ENCODE peak calls at places on chromosomes 13 and 19, in four cellular contexts. One of them, this sample, is unnamed.

GRCh38 chr19:48806518-48806817 is 4.4 kb downstream of the BCAT2 start:
- DNase-seq in epithelial cell of esophagus: no peak
- DNase-seq in head of caudate nucleus: no peak
- DNase-seq in sciatic nerve: no peak
- DNase-seq in this sample: no peak

GRCh38 chr13:111153977-111154332 is 38.8 kb downstream of the ARHGEF7 start:
- DNase-seq in sciatic nerve: no peak
- DNase-seq in head of caudate nucleus: peak
- DNase-seq in epithelial cell of esophagus: no peak
- DNase-seq in this sample: peak

GRCh38 chr19:48635263-48635965 is 1.8 kb downstream of the DBP start:
- DNase-seq in sciatic nerve: peak
- DNase-seq in head of caudate nucleus: peak
- DNase-seq in epithelial cell of esophagus: peak
- DNase-seq in this sample: peak

GRCh38 chr19:19866599-19867248 is 1.0 kb downstream of the ZNF253 start:
- DNase-seq in head of caudate nucleus: no peak
- DNase-seq in sciatic nerve: no peak
- DNase-seq in epithelial cell of esophagus: peak
- DNase-seq in this sample: no peak

GRCh38 chr19:1524972-1525325 is 1.1 kb downstream of the PLK5 start:
- DNase-seq in epithelial cell of esophagus: no peak
- DNase-seq in sciatic nerve: no peak
- DNase-seq in head of caudate nucleus: no peak
- DNase-seq in this sample: no peak

GRCh38 chr13:72181661-72182060 is 314.7 kb upstream of the DACH1 start:
- DNase-seq in head of caudate nucleus: no peak
- DNase-seq in sciatic nerve: no peak
- DNase-seq in epithelial cell of esophagus: no peak
- DNase-seq in this sample: no peak

GRCh38 chr19:58021541-58022282 is 12.1 kb upstream of the ZSCAN1 start:
- DNase-seq in epithelial cell of esophagus: peak
- DNase-seq in sciatic nerve: no peak
- DNase-seq in head of caudate nucleus: peak
- DNase-seq in this sample: peak

GRCh38 chr13:77306458-77306857 is 20.4 kb downstream of the MYCBP2 start:
- DNase-seq in head of caudate nucleus: no peak
- DNase-seq in epithelial cell of esophagus: no peak
- DNase-seq in sciatic nerve: no peak
- DNase-seq in this sample: no peak

GRCh38 chr13:46124967-46125933 is 20.4 kb upstream of the CPB2 start:
- DNase-seq in epithelial cell of esophagus: no peak
- DNase-seq in head of caudate nucleus: no peak
- DNase-seq in sciatic nerve: no peak
- DNase-seq in this sample: no peak

GRCh38 chr13:76512676-76513277 is 373.4 kb downstream of the KCTD12 start:
- DNase-seq in sciatic nerve: no peak
- DNase-seq in epithelial cell of esophagus: peak
- DNase-seq in head of caudate nucleus: no peak
- DNase-seq in this sample: no peak

GRCh38 chr13:40672310-40673060 is 6.0 kb upstream of the FOXO1 start:
- DNase-seq in epithelial cell of esophagus: peak
- DNase-seq in sciatic nerve: no peak
- DNase-seq in head of caudate nucleus: no peak
- DNase-seq in this sample: no peak

GRCh38 chr19:23769691-23770468 is 11.2 kb upstream of the ZNF681 start:
- DNase-seq in sciatic nerve: no peak
- DNase-seq in head of caudate nucleus: no peak
- DNase-seq in epithelial cell of esophagus: peak
- DNase-seq in this sample: no peak

GRCh38 chr13:21076265-21076653 is 14.9 kb upstream of the LATS2 start:
- DNase-seq in sciatic nerve: no peak
- DNase-seq in head of caudate nucleus: no peak
- DNase-seq in epithelial cell of esophagus: no peak
- DNase-seq in this sample: no peak

GRCh38 chr13:66887088-66887487 is 343.0 kb downstream of the PCDH9 start:
- DNase-seq in head of caudate nucleus: no peak
- DNase-seq in sciatic nerve: no peak
- DNase-seq in epithelial cell of esophagus: no peak
- DNase-seq in this sample: no peak

GRCh38 chr13:36432106-36432544 is at the start of gene CCNA1:
- DNase-seq in epithelial cell of esophagus: peak
- DNase-seq in head of caudate nucleus: peak
- DNase-seq in sciatic nerve: peak
- DNase-seq in this sample: no peak

GRCh38 chr13:89920461-89920860 is 1427.0 kb upstream of the MIR17HG start:
- DNase-seq in head of caudate nucleus: no peak
- DNase-seq in sciatic nerve: no peak
- DNase-seq in epithelial cell of esophagus: no peak
- DNase-seq in this sample: no peak

GRCh38 chr19:57887195-57887941 is 1.5 kb downstream of the ZNF814 start:
- DNase-seq in head of caudate nucleus: no peak
- DNase-seq in sciatic nerve: no peak
- DNase-seq in epithelial cell of esophagus: peak
- DNase-seq in this sample: no peak

GRCh38 chr13:31150315-31150985 is 11.3 kb downstream of the HSPH1 start:
- DNase-seq in epithelial cell of esophagus: no peak
- DNase-seq in sciatic nerve: no peak
- DNase-seq in head of caudate nucleus: no peak
- DNase-seq in this sample: no peak

GRCh38 chr13:85982102-85982501 is 182.9 kb upstream of the SLITRK6 start:
- DNase-seq in epithelial cell of esophagus: no peak
- DNase-seq in head of caudate nucleus: no peak
- DNase-seq in sciatic nerve: no peak
- DNase-seq in this sample: no peak

GRCh38 chr13:25687622-25688225 is 315.9 kb downstream of the ATP8A2 start:
- DNase-seq in head of caudate nucleus: no peak
- DNase-seq in epithelial cell of esophagus: no peak
- DNase-seq in sciatic nerve: no peak
- DNase-seq in this sample: no peak

GRCh38 chr13:27005976-27006518 is 165.6 kb downstream of the USP12 start:
- DNase-seq in epithelial cell of esophagus: no peak
- DNase-seq in sciatic nerve: no peak
- DNase-seq in head of caudate nucleus: no peak
- DNase-seq in this sample: peak

GRCh38 chr13:62483774-62484173 is 1068.1 kb upstream of the PCDH20 start:
- DNase-seq in epithelial cell of esophagus: no peak
- DNase-seq in head of caudate nucleus: no peak
- DNase-seq in sciatic nerve: no peak
- DNase-seq in this sample: no peak

GRCh38 chr19:29483641-29483920 is 42.2 kb upstream of the VSTM2B start:
- DNase-seq in sciatic nerve: peak
- DNase-seq in epithelial cell of esophagus: no peak
- DNase-seq in head of caudate nucleus: no peak
- DNase-seq in this sample: peak

GRCh38 chr19:51703655-51704515 is 10.8 kb downstream of the SPACA6 start:
- DNase-seq in epithelial cell of esophagus: peak
- DNase-seq in head of caudate nucleus: peak
- DNase-seq in sciatic nerve: peak
- DNase-seq in this sample: peak

GRCh38 chr19:4977299-4978174 is 8.6 kb downstream of the KDM4B start:
- DNase-seq in sciatic nerve: no peak
- DNase-seq in head of caudate nucleus: no peak
- DNase-seq in epithelial cell of esophagus: peak
- DNase-seq in this sample: peak

GRCh38 chr19:2041436-2041685 is 9.7 kb downstream of the MKNK2 start:
- DNase-seq in head of caudate nucleus: no peak
- DNase-seq in epithelial cell of esophagus: no peak
- DNase-seq in sciatic nerve: peak
- DNase-seq in this sample: no peak

GRCh38 chr19:33502991-33503790 is 18.4 kb downstream of the PEPD start:
- DNase-seq in sciatic nerve: no peak
- DNase-seq in head of caudate nucleus: no peak
- DNase-seq in epithelial cell of esophagus: no peak
- DNase-seq in this sample: peak

GRCh38 chr13:48009298-48009697 is 8.2 kb upstream of the SUCLA2 start:
- DNase-seq in sciatic nerve: no peak
- DNase-seq in head of caudate nucleus: no peak
- DNase-seq in epithelial cell of esophagus: peak
- DNase-seq in this sample: no peak

GRCh38 chr19:29367701-29368306 is 154.9 kb upstream of the UQCRFS1 start:
- DNase-seq in head of caudate nucleus: peak
- DNase-seq in sciatic nerve: no peak
- DNase-seq in epithelial cell of esophagus: no peak
- DNase-seq in this sample: no peak

GRCh38 chr19:41112728-41113290 is 1.4 kb upstream of the CYP2F1 start:
- DNase-seq in sciatic nerve: peak
- DNase-seq in head of caudate nucleus: no peak
- DNase-seq in epithelial cell of esophagus: no peak
- DNase-seq in this sample: no peak

GRCh38 chr19:12034196-12034595 is 1.3 kb downstream of the ZNF433 start:
- DNase-seq in head of caudate nucleus: no peak
- DNase-seq in sciatic nerve: no peak
- DNase-seq in epithelial cell of esophagus: no peak
- DNase-seq in this sample: no peak

GRCh38 chr19:5623397-5624153 is 692 bp downstream of the SAFB start:
- DNase-seq in sciatic nerve: peak
- DNase-seq in epithelial cell of esophagus: no peak
- DNase-seq in head of caudate nucleus: no peak
- DNase-seq in this sample: no peak

GRCh38 chr13:33351324-33351723 is 65.8 kb upstream of the STARD13 start:
- DNase-seq in sciatic nerve: no peak
- DNase-seq in head of caudate nucleus: no peak
- DNase-seq in epithelial cell of esophagus: peak
- DNase-seq in this sample: no peak

GRCh38 chr13:70938462-70938861 is 830.2 kb upstream of the KLHL1 start:
- DNase-seq in head of caudate nucleus: no peak
- DNase-seq in epithelial cell of esophagus: no peak
- DNase-seq in sciatic nerve: no peak
- DNase-seq in this sample: no peak

GRCh38 chr19:41319500-41320184 is 9.7 kb downstream of the CCDC97 start:
- DNase-seq in sciatic nerve: no peak
- DNase-seq in head of caudate nucleus: no peak
- DNase-seq in epithelial cell of esophagus: no peak
- DNase-seq in this sample: no peak

GRCh38 chr13:79508224-79508961 is 27.4 kb downstream of the NDFIP2 start:
- DNase-seq in sciatic nerve: no peak
- DNase-seq in head of caudate nucleus: no peak
- DNase-seq in epithelial cell of esophagus: peak
- DNase-seq in this sample: no peak

GRCh38 chr19:56350416-56351045 is 35.9 kb upstream of the ZSCAN5A start:
- DNase-seq in epithelial cell of esophagus: peak
- DNase-seq in sciatic nerve: peak
- DNase-seq in head of caudate nucleus: no peak
- DNase-seq in this sample: no peak

GRCh38 chr13:19155321-19155861 is 26.2 kb downstream of the TUBA3C start:
- DNase-seq in sciatic nerve: no peak
- DNase-seq in epithelial cell of esophagus: no peak
- DNase-seq in head of caudate nucleus: peak
- DNase-seq in this sample: no peak

GRCh38 chr19:55486971-55487883 is 1.0 kb upstream of the SSC5D start:
- DNase-seq in head of caudate nucleus: no peak
- DNase-seq in epithelial cell of esophagus: peak
- DNase-seq in sciatic nerve: peak
- DNase-seq in this sample: peak

This sample was measured in sigmoid colon.